ENCODE peak calls at places on chromosomes 7 and 10, in four cellular contexts. O is skeletal muscle cell, M is thyroid gland, L is AG10803. X is an unnamed sample.

GRCh38 chr7:91194841-91195240 is 69.4 kb upstream of the FZD1 start:
- DNase-seq in M (no peak), O (peak; percentile 19), L (peak; percentile 79), X (no peak)

GRCh38 chr7:91784469-91784868 is 96.0 kb downstream of the MTERF1 start:
- DNase-seq in O (peak; percentile 25), L (peak; percentile 69), M (no peak), X (peak; percentile 8)

GRCh38 chr7:80921130-80921529 is 2.3 kb upstream of the SEMA3C start:
- DNase-seq in M (no peak), L (no peak), O (no peak), X (no peak)

GRCh38 chr7:129343099-129343700 is 91.0 kb upstream of the STRIP2 start:
- DNase-seq in M (no peak), O (no peak), L (peak; percentile 54), X (no peak)

GRCh38 chr10:63115732-63116383 is 17.3 kb upstream of the NRBF2 start:
- DNase-seq in O (peak; percentile 87), L (peak; percentile 95), M (peak; percentile 85), X (no peak)

GRCh38 chr10:92844746-92845145 is 3.6 kb upstream of the EXOC6 start:
- DNase-seq in O (no peak), M (no peak), L (no peak), X (no peak)

GRCh38 chr10:17847586-17848296 is 38.6 kb downstream of the MRC1 start:
- DNase-seq in M (no peak), L (peak; percentile 30), O (no peak), X (no peak)

GRCh38 chr7:102170417-102170970 is 116.2 kb upstream of the SH2B2 start:
- DNase-seq in L (no peak), M (no peak), O (no peak), X (no peak)

GRCh38 chr10:79483948-79484347 is 28.4 kb upstream of the EIF5AL1 start:
- DNase-seq in M (peak; percentile 21), L (peak; percentile 95), O (no peak), X (no peak)

GRCh38 chr7:18053177-18053928 is 25.7 kb upstream of the PRPS1L1 start:
- DNase-seq in O (no peak), L (no peak), M (no peak), X (no peak)

GRCh38 chr7:83936056-83936703 is 258.4 kb downstream of the SEMA3A start:
- DNase-seq in O (peak; percentile 28), M (peak; percentile 39), L (peak; percentile 74), X (peak; percentile 53)

GRCh38 chr7:7352845-7353244 is 170.5 kb downstream of the C1GALT1 start:
- DNase-seq in M (peak; percentile 6), L (no peak), O (no peak), X (no peak)

GRCh38 chr10:81848514-81848913 is 26.5 kb upstream of the NRG3 start:
- DNase-seq in L (no peak), M (peak; percentile 58), O (no peak), X (no peak)

GRCh38 chr10:8057636-8058273 is 3.3 kb downstream of the GATA3 start:
- DNase-seq in M (no peak), L (no peak), O (no peak), X (no peak)
- H3K4me3 ChIP-seq in M (no peak overlapping the region), L (no peak overlapping the region), O (no peak overlapping the region), X (no peak overlapping the region)

DNA sequence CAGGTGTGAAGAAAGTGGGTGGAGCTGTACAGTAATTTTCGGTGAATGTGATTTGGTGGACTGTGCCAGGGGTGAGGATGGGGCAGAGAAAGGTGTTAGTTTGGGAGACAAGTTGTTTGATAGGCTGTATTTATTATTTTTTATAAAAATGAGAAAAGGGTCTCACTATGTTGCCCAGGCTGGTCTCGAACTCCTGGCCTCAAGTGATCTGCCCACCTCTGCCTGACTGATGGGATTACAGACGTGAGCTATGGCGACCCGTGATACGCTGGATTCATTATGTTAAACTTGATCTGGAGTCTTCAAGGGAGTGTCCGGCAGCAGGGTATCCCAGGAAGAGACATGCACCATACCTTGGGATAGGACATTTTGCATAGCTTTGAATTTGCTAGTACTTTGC is 1.3 kb downstream of the KAT6B start:
- DNase-seq in M (no peak), L (no peak), O (no peak), X (no peak)
- H3K4me3 ChIP-seq in M (no peak overlapping the region), L (peak overlapping the region; percentile 86), O (peak overlapping the region; percentile 64), X (peak overlapping the region; percentile 82)

GRCh38 chr7:1566687-1567081 is 3.1 kb downstream of the PSMG3 start:
- DNase-seq in M (peak; percentile 35), L (no peak), O (no peak), X (no peak)
- H3K4me3 ChIP-seq in M (no peak overlapping the region), L (no peak overlapping the region), O (no peak overlapping the region), X (no peak overlapping the region)

GRCh38 chr10:88243202-88243744 is 339.8 kb downstream of the RNLS start:
- DNase-seq in M (no peak), L (no peak), O (no peak), X (no peak)
- H3K4me3 ChIP-seq in M (no peak overlapping the region), L (no peak overlapping the region), O (no peak overlapping the region), X (no peak overlapping the region)

GRCh38 chr10:119518176-119518575 is 24.3 kb downstream of the RGS10 start:
- DNase-seq in L (no peak), O (no peak), M (no peak), X (no peak)
- H3K4me3 ChIP-seq in L (no peak overlapping the region), O (no peak overlapping the region), M (no peak overlapping the region), X (no peak overlapping the region)

DNA sequence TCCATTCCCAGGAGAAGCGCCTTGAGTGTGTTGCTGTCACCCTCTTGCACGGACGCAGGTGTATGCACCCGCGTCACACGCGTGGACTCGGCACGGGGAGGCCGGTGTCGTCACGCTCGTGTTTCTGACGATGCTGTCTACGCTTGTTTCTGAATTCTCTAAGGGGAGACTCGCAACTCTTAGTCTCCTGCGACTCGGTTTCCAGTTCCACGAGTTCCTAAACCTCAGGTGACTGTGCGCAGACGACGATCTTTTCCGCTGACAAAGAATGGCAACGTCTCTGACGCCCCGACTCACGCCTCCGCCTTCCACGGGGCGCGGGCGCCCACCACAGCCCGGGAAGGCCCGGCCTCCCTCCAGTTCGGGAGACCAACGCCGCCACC is 579 bp downstream of the IDI1 start:
- DNase-seq in O (no peak), M (peak; percentile 42), L (no peak), X (no peak)
- H3K4me3 ChIP-seq in O (peak overlapping the region; percentile 93), M (peak overlapping the region; percentile 54), L (peak overlapping the region; percentile 92), X (peak overlapping the region; percentile 91)

X was measured in AG04450.